ENCODE peak calls at places on chromosomes 6 and 20, in eight cellular contexts. F is lung, T is thoracic aorta, G is hepatocyte, A is BE2C, Q is AG04449, Z is PC-9, K is fibroblast of mammary gland. H is an unnamed sample.

GRCh38 chr6:140897804-140898573 is 1234.7 kb upstream of the GJE1 start:
- DNase-seq in F (no peak), T (no peak), G (no peak), A (no peak), Q (no peak), Z (peak), K (no peak), H (no peak)

GRCh38 chr6:51027283-51028065 is 208.8 kb downstream of the TFAP2B start:
- DNase-seq in F (no peak), T (no peak), G (no peak), A (no peak), Q (no peak), Z (no peak), K (no peak), H (no peak)

GRCh38 chr6:44128020-44128917 is 915 bp downstream of the TMEM63B start:
- DNase-seq in F (no peak), T (no peak), G (peak), A (peak), Q (no peak), Z (peak), K (peak), H (peak)

GRCh38 chr6:130697661-130698535 is 129.3 kb upstream of the SMLR1 start:
- DNase-seq in F (no peak), T (no peak), G (peak), A (peak), Q (no peak), Z (peak), K (peak), H (peak)

GRCh38 chr6:108594640-108595039 is 33.9 kb downstream of the FOXO3 start:
- DNase-seq in F (peak), T (peak), G (no peak), A (no peak), Q (no peak), Z (no peak), K (no peak), H (no peak)

GRCh38 chr6:157035576-157035975 is 258.4 kb downstream of the ARID1B start:
- DNase-seq in F (no peak), T (no peak), G (no peak), A (no peak), Q (no peak), Z (no peak), K (no peak), H (no peak)

GRCh38 chr6:27237089-27237723 is 10.3 kb upstream of the PRSS16 start:
- DNase-seq in F (no peak), T (no peak), G (peak), A (peak), Q (peak), Z (peak), K (peak), H (peak)

GRCh38 chr6:152391179-152391880 is 245.8 kb downstream of the SYNE1 start:
- DNase-seq in F (no peak), T (no peak), G (no peak), A (no peak), Q (peak), Z (no peak), K (no peak), H (no peak)

GRCh38 chr6:52511572-52512151 is 65.2 kb downstream of the TRAM2 start:
- DNase-seq in F (no peak), T (no peak), G (no peak), A (no peak), Q (no peak), Z (peak), K (peak), H (no peak)

GRCh38 chr6:63882208-63882607 is 246.6 kb downstream of the PHF3 start:
- DNase-seq in F (no peak), T (no peak), G (no peak), A (peak), Q (no peak), Z (no peak), K (no peak), H (no peak)

GRCh38 chr20:48066256-48066655 is 281.0 kb upstream of the SULF2 start:
- DNase-seq in F (no peak), T (no peak), G (no peak), A (no peak), Q (peak), Z (peak), K (peak), H (no peak)

GRCh38 chr20:8583209-8584106 is 451.4 kb downstream of the PLCB1 start:
- DNase-seq in F (no peak), T (no peak), G (peak), A (no peak), Q (no peak), Z (no peak), K (no peak), H (no peak)

GRCh38 chr6:89350281-89351037 is 2.1 kb downstream of the UBE2J1 start:
- DNase-seq in F (no peak), T (no peak), G (no peak), A (no peak), Q (no peak), Z (no peak), K (no peak), H (no peak)

GRCh38 chr6:150857062-150857905 is 8.2 kb upstream of the MTHFD1L start:
- DNase-seq in F (peak), T (no peak), G (peak), A (no peak), Q (peak), Z (peak), K (peak), H (no peak)

GRCh38 chr20:51570755-51571469 is 28.4 kb upstream of the NFATC2 start:
- DNase-seq in F (no peak), T (no peak), G (no peak), A (no peak), Q (no peak), Z (no peak), K (peak), H (no peak)

GRCh38 chr20:1373614-1374013 is 19.2 kb downstream of the FKBP1A start:
- DNase-seq in F (no peak), T (no peak), G (no peak), A (no peak), Q (no peak), Z (no peak), K (no peak), H (no peak)

DNA sequence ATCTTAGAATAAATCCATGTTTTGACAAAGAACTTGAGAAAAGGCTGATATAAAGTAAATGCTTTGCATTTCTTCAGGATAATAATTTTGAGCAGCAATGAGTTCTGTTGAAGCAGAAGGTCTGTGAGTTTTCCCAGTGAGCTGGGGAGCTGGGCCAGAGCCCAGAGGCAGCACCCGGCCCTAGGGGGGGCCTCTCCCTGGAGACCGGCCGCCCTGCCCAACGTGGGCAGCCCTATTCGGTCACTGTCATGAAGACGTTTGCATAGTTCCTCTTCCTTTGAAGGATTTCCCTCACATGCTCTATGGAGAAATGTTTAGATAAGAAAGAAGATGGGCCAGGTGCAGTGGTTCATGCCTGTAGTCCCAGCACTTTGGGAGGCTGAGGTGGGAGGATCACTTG is 404.8 kb downstream of the THBS2 start:
- DNase-seq in F (no peak), T (no peak), G (no peak), A (no peak), Q (no peak), Z (no peak), K (no peak), H (no peak)
- TF ChIP-seq CTCF in F (no peak), T (no peak), G (no peak), A (no peak), Q (no peak), Z (no peak), K (no peak), H (no peak)

GRCh38 chr20:32886652-32887051 is 27.9 kb downstream of the EFCAB8 start:
- DNase-seq in F (no peak), T (no peak), G (no peak), A (no peak), Q (no peak), Z (no peak), K (no peak), H (no peak)
- TF ChIP-seq CTCF in F (no peak), T (no peak), G (no peak), A (no peak), Q (no peak), Z (no peak), K (no peak), H (no peak)

GRCh38 chr6:11416936-11417576 is 120.5 kb upstream of the TMEM170B start:
- DNase-seq in F (no peak), T (no peak), G (no peak), A (no peak), Q (no peak), Z (no peak), K (no peak), H (no peak)
- TF ChIP-seq CTCF in F (no peak), T (no peak), G (no peak), A (no peak), Q (no peak), Z (no peak), K (no peak), H (no peak)

GRCh38 chr20:32397567-32398084 is 39.5 kb downstream of the ASXL1 start:
- DNase-seq in F (no peak), T (no peak), G (no peak), A (no peak), Q (no peak), Z (no peak), K (no peak), H (no peak)
- TF ChIP-seq CTCF in F (no peak), T (no peak), G (no peak), A (no peak), Q (no peak), Z (no peak), K (no peak), H (no peak)

H was measured in endothelial cell.